ENCODE peak calls at places on chromosomes 4 and X, in seven cellular contexts. Q is H7, L is tibial nerve, B is mesothelial cell of epicardium, D is posterior cingulate gyrus, A is Caco-2, F is AG09309. N is an unnamed sample.

GRCh38 chrX:132093239-132093860 is 34.5 kb downstream of the FRMD7 start:
- DNase-seq in Q (no peak), L (no peak), B (no peak), D (no peak), A (no peak), F (no peak), N (no peak)

GRCh38 chrX:135973025-135973547 is 702 bp downstream of the MMGT1 start:
- DNase-seq in Q (no peak), L (peak; percentile 5), B (no peak), D (no peak), A (no peak), F (no peak), N (no peak)

GRCh38 chr4:151888367-151888866 is 127.6 kb upstream of the GATB start:
- DNase-seq in Q (no peak), L (no peak), B (no peak), D (no peak), A (no peak), F (no peak), N (no peak)

GRCh38 chrX:24027985-24028384 is 999 bp upstream of the KLHL15 start:
- DNase-seq in Q (peak; percentile 55), L (no peak), B (no peak), D (no peak), A (no peak), F (no peak), N (no peak)

GRCh38 chrX:153694687-153695270 is 7.1 kb downstream of the SLC6A8 start:
- DNase-seq in Q (no peak), L (no peak), B (no peak), D (no peak), A (no peak), F (no peak), N (no peak)

GRCh38 chr4:77293426-77293825 is 136.4 kb downstream of the CCNG2 start:
- DNase-seq in Q (no peak), L (no peak), B (no peak), D (no peak), A (no peak), F (no peak), N (no peak)

GRCh38 chr4:182533948-182534347 is 290.7 kb downstream of the TENM3 start:
- DNase-seq in Q (no peak), L (no peak), B (no peak), D (no peak), A (no peak), F (no peak), N (no peak)

GRCh38 chr4:77493120-77493767 is 112.4 kb upstream of the CXCL13 start:
- DNase-seq in Q (no peak), L (no peak), B (no peak), D (no peak), A (no peak), F (no peak), N (no peak)

GRCh38 chr4:61628282-61628681 is 428.2 kb downstream of the ADGRL3 start:
- DNase-seq in Q (no peak), L (no peak), B (no peak), D (no peak), A (no peak), F (no peak), N (no peak)

GRCh38 chrX:23844502-23845138 is 61.6 kb downstream of the SAT1 start:
- DNase-seq in Q (no peak), L (peak; percentile 7), B (no peak), D (no peak), A (peak; percentile 57), F (no peak), N (no peak)

GRCh38 chr4:40856836-40857362 is 107.1 kb downstream of the NSUN7 start:
- DNase-seq in Q (peak; percentile 98), L (peak; percentile 16), B (peak; percentile 64), D (peak; percentile 50), A (no peak), F (no peak), N (peak; percentile 26)

GRCh38 chr4:119286377-119287002 is 35.4 kb downstream of the FABP2 start:
- DNase-seq in Q (no peak), L (peak; percentile 41), B (no peak), D (no peak), A (no peak), F (peak; percentile 70), N (no peak)

N was measured in ascending aorta.